ENCODE peak calls at places on chromosomes 16 and 17, in six cellular contexts. K is CD8-positive, alpha-beta memory T cell; E is tibial artery; F is left ventricle myocardium inferior; Z is HCT116; U is PC-9. D is an unnamed sample. For H3K4me1, the result is how much of the 10 kb centered on the place peaks cover.

GRCh38 chr17:15509095-15509494 is 41.7 kb upstream of the CDRT4 start:
- DNase-seq in U (no peak), K (no peak), Z (no peak), F (no peak), E (no peak), D (no peak)

GRCh38 chr17:81491193-81491592 is 21.4 kb downstream of the ACTG1 start:
- DNase-seq in F (no peak), E (no peak), K (no peak), Z (no peak), U (no peak), D (peak)

GRCh38 chr17:30278032-30278431 is 13.7 kb downstream of the BLMH start:
- DNase-seq in U (peak), K (no peak), Z (no peak), E (peak), F (peak), D (no peak)

GRCh38 chr17:50352072-50352692 is 6.3 kb downstream of the XYLT2 start:
- DNase-seq in Z (no peak), E (no peak), K (no peak), U (no peak), F (peak), D (peak)

GRCh38 chr17:75191584-75191983 is 8.8 kb upstream of the SUMO2 start:
- DNase-seq in E (no peak), K (no peak), Z (no peak), F (no peak), U (no peak), D (no peak)

GRCh38 chr17:43757171-43757660 is 1.4 kb downstream of the SOST start:
- DNase-seq in E (no peak), Z (no peak), K (no peak), U (no peak), F (no peak), D (no peak)

GRCh38 chr16:55035037-55035436 is 104.4 kb downstream of the IRX5 start:
- DNase-seq in K (no peak), F (no peak), Z (peak), E (no peak), U (no peak), D (peak)

GRCh38 chr17:82237083-82237745 is 8.4 kb downstream of the SLC16A3 start:
- DNase-seq in Z (no peak), E (no peak), F (peak), K (no peak), U (no peak), D (no peak)

GRCh38 chr17:60102632-60103047 is 23.9 kb upstream of the HEATR6 start:
- DNase-seq in U (peak), E (peak), K (peak), F (no peak), Z (no peak), D (no peak)

GRCh38 chr16:77271532-77272426 is 72.6 kb downstream of the SYCE1L start:
- DNase-seq in U (no peak), E (no peak), Z (no peak), K (no peak), F (no peak), D (no peak)

GRCh38 chr16:10949424-10949970 is 5.1 kb downstream of the CLEC16A start:
- DNase-seq in U (peak), Z (no peak), K (no peak), E (no peak), F (no peak), D (no peak)
- H3K4me1 ChIP-seq in U (under half), Z (under half), K (under half), E (half or more), F (half or more), D (under half)

GRCh38 chr17:78667741-78668640 is 90.8 kb upstream of the DNAH17 start:
- DNase-seq in U (no peak), Z (no peak), K (no peak), E (no peak), F (no peak), D (no peak)

GRCh38 chr17:78664476-78665384 is 87.5 kb upstream of the DNAH17 start:
- DNase-seq in F (no peak), U (no peak), Z (no peak), E (no peak), K (no peak), D (no peak)

GRCh38 chr17:78667091-78667490 is 89.9 kb upstream of the DNAH17 start:
- DNase-seq in E (no peak), F (no peak), K (no peak), U (no peak), Z (no peak), D (no peak)

GRCh38 chr17:78665385-78665951 is 88.3 kb upstream of the DNAH17 start:
- DNase-seq in K (no peak), Z (no peak), U (no peak), E (no peak), F (no peak), D (no peak)

GRCh38 chr17:78665952-78666920 is 89.0 kb upstream of the DNAH17 start:
- DNase-seq in U (no peak), F (peak), K (peak), E (peak), Z (no peak), D (no peak)
- H3K27ac ChIP-seq in U (no peak), F (peak), K (no peak), E (no peak), Z (no peak), D (peak)

GRCh38 chr16:7792346-7792745 is 459.7 kb downstream of the RBFOX1 start:
- DNase-seq in U (no peak), E (no peak), Z (no peak), F (no peak), K (no peak), D (no peak)
- H3K4me1 ChIP-seq in U (under half), E (under half), Z (under half), F (under half), K (under half), D (under half)

GRCh38 chr16:56684926-56685590 is 2.8 kb downstream of the MT1X start:
- DNase-seq in U (no peak), F (no peak), Z (no peak), E (peak), K (no peak), D (no peak)
- H3K27ac ChIP-seq in U (no peak), F (peak), Z (no peak), E (peak), K (no peak), D (peak)

DNA sequence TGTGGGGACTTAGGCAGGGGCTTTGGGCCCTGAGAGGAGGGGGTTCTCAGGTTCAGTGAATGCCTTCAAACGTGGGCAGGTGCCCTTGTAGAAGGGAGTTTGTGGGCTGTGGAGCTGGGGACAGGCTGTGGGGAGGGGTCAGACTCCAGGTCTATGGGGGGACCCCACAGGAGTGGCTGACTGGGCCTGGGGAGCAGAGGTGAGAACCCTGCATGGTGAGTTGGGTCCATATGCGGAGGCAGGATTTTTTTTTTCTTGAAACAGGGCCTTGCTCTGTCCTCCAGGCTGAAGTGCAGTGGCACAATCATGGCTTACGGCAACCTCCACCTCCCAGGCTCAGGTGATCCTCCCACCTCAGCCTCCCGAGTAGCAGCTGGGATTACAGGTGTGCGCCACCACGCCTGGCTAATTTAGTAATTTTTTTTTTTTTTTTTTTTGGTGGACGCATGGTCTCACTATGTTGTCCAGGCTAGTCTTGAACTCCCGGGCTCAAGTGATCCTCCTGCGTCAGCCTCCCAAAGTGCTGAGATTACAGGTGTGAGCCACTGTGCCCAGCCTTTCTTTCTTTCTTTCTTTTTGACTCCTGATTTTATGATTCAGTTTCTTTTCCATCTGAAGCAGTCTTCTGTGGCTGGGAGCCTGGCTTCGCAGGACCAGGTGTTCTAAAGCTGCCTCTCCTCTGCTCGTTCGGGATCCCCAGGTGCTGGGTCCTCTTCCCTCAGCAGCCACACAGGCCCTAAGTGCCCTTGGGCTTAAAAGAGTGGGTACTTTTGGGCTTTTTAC is 19.0 kb upstream of the ADCY7 start:
- DNase-seq in F (no peak), K (no peak), Z (no peak), U (no peak), E (no peak), D (no peak)
- H3K4me1 ChIP-seq in F (under half), K (under half), Z (under half), U (under half), E (under half), D (under half)

GRCh38 chr17:7283471-7284216 is 2.1 kb downstream of the SLC2A4 start:
- DNase-seq in F (no peak), U (no peak), K (no peak), E (no peak), Z (no peak), D (no peak)
- H3K27ac ChIP-seq in F (peak), U (no peak), K (no peak), E (no peak), Z (no peak), D (no peak)

GRCh38 chr17:77035526-77035925 is 105.2 kb upstream of the SEC14L1 start:
- DNase-seq in Z (no peak), E (no peak), K (no peak), F (no peak), U (no peak), D (no peak)
- H3K4me1 ChIP-seq in Z (under half), E (under half), K (under half), F (under half), U (under half), D (under half)

GRCh38 chr17:8941520-8941919 is 24.0 kb downstream of the PIK3R5 start:
- DNase-seq in Z (no peak), U (no peak), K (peak), E (no peak), F (no peak), D (no peak)
- H3K27ac ChIP-seq in Z (no peak), U (no peak), K (peak), E (no peak), F (no peak), D (no peak)

DNA sequence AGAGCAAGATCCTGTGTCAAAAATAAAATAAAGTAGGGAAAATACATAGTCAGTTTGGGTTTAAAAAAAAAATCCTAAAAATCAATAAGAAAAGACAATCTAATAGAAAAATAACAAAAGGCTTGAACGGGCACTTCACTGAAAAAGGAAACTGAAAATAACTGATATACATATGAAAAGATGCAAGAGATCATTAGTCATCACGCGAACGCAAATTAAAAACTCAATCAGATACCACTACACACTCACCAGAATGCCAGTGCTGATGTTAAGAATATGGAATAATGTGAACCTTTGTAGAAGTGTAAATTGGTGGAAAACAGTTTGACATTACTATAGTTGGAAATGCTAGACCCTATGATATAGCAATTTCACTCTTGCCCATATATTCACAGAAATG is 14.6 kb downstream of the GNGT2 start:
- DNase-seq in U (no peak), F (no peak), Z (no peak), K (no peak), E (no peak), D (no peak)
- H3K4me1 ChIP-seq in U (under half), F (under half), Z (under half), K (under half), E (under half), D (under half)

GRCh38 chr16:48537275-48537674 is 72.7 kb downstream of the N4BP1 start:
- DNase-seq in F (no peak), K (no peak), E (no peak), Z (no peak), U (no peak), D (no peak)
- H3K27ac ChIP-seq in F (peak), K (no peak), E (peak), Z (no peak), U (no peak), D (peak)